ENCODE peak calls at places on chromosomes 2 and 18, in four cellular contexts. W, C, I and Y are unnamed samples. For H3K27me3 and H3K36me3, the result is how much of the 10 kb centered on the place peaks cover.

GRCh38 chr2:234290671-234291070 is 206.2 kb downstream of the ARL4C start:
- DNase-seq in W (peak), C (peak), I (no peak), Y (peak)

GRCh38 chr2:214066847-214067246 is 344.0 kb upstream of the VWC2L start:
- DNase-seq in W (peak), C (no peak), I (no peak), Y (no peak)

GRCh38 chr2:62685986-62686625 is 19.4 kb upstream of the EHBP1 start:
- DNase-seq in W (no peak), C (no peak), I (no peak), Y (no peak)

GRCh38 chr18:3350566-3351527 is 88.9 kb downstream of the MYL12B start:
- DNase-seq in W (peak), C (no peak), I (no peak), Y (no peak)

GRCh38 chr2:70328921-70329561 is 27.2 kb upstream of the FAM136A start:
- DNase-seq in W (peak), C (no peak), I (no peak), Y (no peak)

GRCh38 chr2:96088340-96089335 is 27.7 kb downstream of the ADRA2B start:
- DNase-seq in W (no peak), C (no peak), I (no peak), Y (no peak)

GRCh38 chr2:39228413-39229209 is 15.2 kb downstream of the CDKL4 start:
- DNase-seq in W (peak), C (no peak), I (no peak), Y (no peak)

GRCh38 chr18:63472380-63472779 is 4.4 kb upstream of the SERPINB5 start:
- DNase-seq in W (no peak), C (no peak), I (no peak), Y (no peak)

GRCh38 chr2:38539086-38539485 is 63.6 kb downstream of the HNRNPLL start:
- DNase-seq in W (peak), C (no peak), I (no peak), Y (no peak)

GRCh38 chr2:144361742-144362141 is 158.2 kb downstream of the ZEB2 start:
- DNase-seq in W (no peak), C (no peak), I (no peak), Y (no peak)

GRCh38 chr2:11998626-11999378 is 252.4 kb downstream of the LPIN1 start:
- DNase-seq in W (no peak), C (no peak), I (no peak), Y (no peak)

GRCh38 chr2:56348382-56348781 is 164.6 kb downstream of the CCDC85A start:
- DNase-seq in W (peak), C (no peak), I (no peak), Y (no peak)

GRCh38 chr2:239098288-239098970 is 250.5 kb downstream of the TWIST2 start:
- DNase-seq in W (no peak), C (no peak), I (no peak), Y (no peak)

GRCh38 chr2:160566717-160567116 is 73.1 kb upstream of the RBMS1 start:
- DNase-seq in W (no peak), C (no peak), I (no peak), Y (no peak)

GRCh38 chr2:69032336-69032735 is 19.4 kb downstream of the ANTXR1 start:
- DNase-seq in W (no peak), C (no peak), I (no peak), Y (no peak)

GRCh38 chr2:111930875-111931274 is 32.5 kb downstream of the MERTK start:
- DNase-seq in W (no peak), C (no peak), I (no peak), Y (no peak)

GRCh38 chr2:96396095-96396494 is 60.5 kb downstream of the NCAPH start:
- DNase-seq in W (no peak), C (no peak), I (no peak), Y (no peak)

GRCh38 chr18:37534627-37535026 is 31.0 kb downstream of the CELF4 start:
- DNase-seq in W (no peak), C (no peak), I (no peak), Y (no peak)

GRCh38 chr2:147715807-147716206 is 129.0 kb upstream of the ACVR2A start:
- DNase-seq in W (no peak), C (no peak), I (no peak), Y (peak)

GRCh38 chr2:222673883-222674282 is 2.4 kb downstream of the MOGAT1 start:
- DNase-seq in W (peak), C (no peak), I (no peak), Y (no peak)

GRCh38 chr2:180699657-180700361 is 280.6 kb upstream of the UBE2E3 start:
- DNase-seq in W (peak), C (no peak), I (no peak), Y (no peak)

GRCh38 chr2:102540882-102541281 is 67.9 kb downstream of the SLC9A4 start:
- DNase-seq in W (no peak), C (no peak), I (no peak), Y (no peak)

GRCh38 chr18:10343778-10344177 is 110.7 kb upstream of the APCDD1 start:
- DNase-seq in W (no peak), C (no peak), I (no peak), Y (no peak)

GRCh38 chr18:55768255-55768654 is 180.3 kb upstream of the TCF4 start:
- DNase-seq in W (peak), C (no peak), I (no peak), Y (no peak)

GRCh38 chr2:65161551-65162100 is 31.7 kb upstream of the RAB1A start:
- DNase-seq in W (peak), C (no peak), I (no peak), Y (no peak)

GRCh38 chr2:186693446-186693842 is 416 bp upstream of the FAM171B start:
- DNase-seq in W (no peak), C (no peak), I (no peak), Y (no peak)

GRCh38 chr2:3679616-3680393 is 21.8 kb downstream of the ALLC start:
- DNase-seq in W (no peak), C (no peak), I (no peak), Y (no peak)
- H3K27me3 ChIP-seq in W (under half), C (under half), I (under half), Y (under half)

DNA sequence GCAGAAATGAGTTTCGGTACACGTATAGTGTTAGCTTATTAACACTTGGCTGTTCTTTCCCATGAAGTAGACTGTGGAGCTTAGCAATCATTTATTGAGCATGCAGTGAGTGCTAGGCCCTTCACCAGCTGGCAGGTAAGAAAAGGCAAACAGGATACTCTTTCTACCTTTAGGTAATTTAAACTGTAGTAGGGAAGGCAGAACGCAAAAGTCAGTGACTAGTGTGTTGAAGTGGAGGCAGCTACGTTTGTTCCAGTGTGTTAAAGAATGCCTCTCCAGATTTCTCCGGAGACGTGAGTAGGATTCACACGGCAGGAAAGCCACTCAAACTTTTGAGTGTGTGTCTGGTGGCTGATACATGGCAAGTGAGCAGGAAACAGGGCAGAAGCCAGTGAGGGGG is 17.2 kb upstream of the SAG start:
- DNase-seq in W (no peak), C (no peak), I (no peak), Y (no peak)
- H3K36me3 ChIP-seq in W (under half), C (half or more), I (half or more), Y (half or more)

DNA sequence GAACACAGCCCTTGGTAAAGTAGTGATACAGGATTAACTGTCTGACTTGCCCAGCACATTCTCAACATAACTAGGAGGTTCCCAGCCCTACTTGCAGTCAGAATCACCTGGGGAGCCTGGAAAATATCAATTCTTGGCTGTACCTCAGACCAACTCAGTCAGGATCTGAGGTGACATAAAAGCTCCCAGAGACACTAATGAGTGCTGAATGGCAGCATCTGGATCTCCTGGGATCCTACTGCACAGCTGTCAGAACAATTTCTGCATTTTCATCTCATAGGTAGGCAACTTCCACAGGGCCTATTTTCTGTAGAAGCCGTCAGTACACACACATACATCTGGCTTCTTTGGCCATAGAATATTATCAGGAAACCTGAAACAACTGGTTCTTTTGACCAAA is 138.8 kb downstream of the MYO5B start:
- DNase-seq in W (no peak), C (no peak), I (no peak), Y (no peak)
- H3K27me3 ChIP-seq in W (under half), C (under half), I (under half), Y (under half)

DNA sequence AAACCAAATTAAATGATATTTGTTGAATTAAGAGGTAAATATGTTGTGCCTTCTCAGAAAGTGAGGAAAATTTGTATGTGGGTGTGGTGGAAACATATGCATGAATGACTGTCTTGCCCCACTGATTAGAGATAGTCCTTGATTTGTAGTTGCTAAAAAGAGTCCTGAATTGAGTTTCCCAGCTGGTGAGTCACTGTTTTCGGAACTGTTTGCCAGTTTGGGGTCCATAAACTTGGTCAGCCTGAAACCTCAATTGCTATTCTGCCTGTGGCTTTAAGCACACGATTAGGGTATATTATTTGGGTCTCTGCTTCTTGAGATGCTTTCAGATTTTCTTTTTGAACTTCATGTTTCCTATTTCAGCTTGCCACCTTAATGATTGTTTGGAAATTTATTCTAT is 53.3 kb downstream of the PIKFYVE start:
- DNase-seq in W (no peak), C (no peak), I (no peak), Y (no peak)
- H3K36me3 ChIP-seq in W (under half), C (under half), I (under half), Y (under half)

DNA sequence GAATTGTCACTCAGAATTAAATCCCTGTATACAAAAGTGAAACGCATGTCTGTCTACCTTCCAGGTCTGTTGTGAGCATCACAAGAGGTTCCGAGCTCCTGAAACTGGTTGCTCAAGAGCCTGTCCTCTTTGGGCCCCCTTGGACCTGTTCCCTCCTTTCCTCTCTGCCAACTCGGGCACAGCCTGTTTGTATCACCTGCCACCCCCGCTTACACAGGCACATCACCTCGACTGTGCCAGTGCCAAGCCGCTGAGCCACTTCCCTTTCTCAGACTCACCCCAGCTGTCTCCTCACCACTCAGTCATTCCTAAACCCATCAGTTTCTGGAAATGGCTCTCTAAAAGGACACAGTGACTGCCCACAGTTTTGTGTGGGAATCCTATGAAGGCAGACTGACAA is 3.1 kb downstream of the EFR3B start:
- DNase-seq in W (no peak), C (no peak), I (no peak), Y (no peak)
- H3K27me3 ChIP-seq in W (under half), C (under half), I (under half), Y (under half)

DNA sequence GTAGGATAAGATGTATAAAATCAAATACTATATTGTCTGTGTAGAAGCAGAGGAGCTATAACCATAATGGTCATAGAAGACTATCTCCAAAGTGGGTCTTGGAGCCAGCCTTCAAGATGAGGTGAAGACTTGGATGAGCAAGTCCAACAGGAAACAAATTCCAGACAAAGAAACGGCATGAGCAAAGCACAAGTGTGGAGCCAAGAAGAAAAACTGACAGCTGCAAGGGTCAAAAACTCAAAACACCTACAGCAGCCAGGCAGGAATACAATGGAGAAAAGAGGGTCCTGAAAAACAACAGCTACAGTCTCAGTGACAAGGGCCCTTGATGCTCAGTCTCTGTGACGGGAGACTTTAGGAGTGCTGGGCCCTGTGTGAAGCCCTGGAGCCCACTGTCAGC is 102.4 kb downstream of the STK39 start:
- DNase-seq in W (no peak), C (no peak), I (no peak), Y (no peak)
- H3K36me3 ChIP-seq in W (under half), C (under half), I (under half), Y (under half)

GRCh38 chr2:74499940-74500577 is 656 bp upstream of the LBX2 start:
- DNase-seq in W (no peak), C (no peak), I (no peak), Y (no peak)
- H3K27me3 ChIP-seq in W (half or more), C (half or more), I (under half), Y (under half)

GRCh38 chr2:175605989-175606841 is 395.9 kb downstream of the LNPK start:
- DNase-seq in W (no peak), C (no peak), I (no peak), Y (no peak)

GRCh38 chr2:175597286-175597685 is 404.8 kb downstream of the LNPK start:
- DNase-seq in W (no peak), C (no peak), I (no peak), Y (no peak)

GRCh38 chr2:175605599-175605988 is 396.5 kb downstream of the LNPK start:
- DNase-seq in W (no peak), C (no peak), I (no peak), Y (no peak)

GRCh38 chr2:175600024-175600831 is 401.8 kb downstream of the LNPK start:
- DNase-seq in W (peak), C (no peak), I (peak), Y (no peak)

DNA sequence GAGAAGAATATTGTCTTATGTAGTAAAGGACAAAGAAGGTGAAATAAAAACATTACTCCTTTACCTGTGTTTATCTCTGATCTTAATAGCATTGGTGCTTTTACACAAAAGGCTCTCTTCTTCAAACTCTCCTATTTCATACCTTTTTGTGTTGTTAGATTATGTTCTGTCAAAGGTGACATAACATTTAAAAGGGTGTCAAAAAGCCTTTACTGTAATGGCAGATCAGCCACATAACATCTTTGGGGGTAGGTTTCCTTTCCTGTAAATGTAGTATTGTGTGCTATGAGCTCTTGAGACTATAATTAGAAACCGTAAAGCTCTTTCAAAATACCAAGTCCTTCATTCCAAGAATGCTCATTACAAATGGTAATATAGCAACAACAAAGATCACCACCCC is 400.1 kb downstream of the LNPK start:
- DNase-seq in W (no peak), C (no peak), I (no peak), Y (no peak)
- H3K36me3 ChIP-seq in W (under half), C (under half), I (under half), Y (under half)